ENCODE peak calls at places on chromosomes 3 and 15, in eight cellular contexts. One of them, this sample, is unnamed.

GRCh38 chr15:52193791-52194190 is 2.6 kb upstream of the GNB5 start:
- DNase-seq in effector CD8-positive, alpha-beta T cell: no peak
- DNase-seq in activated CD4-positive, alpha-beta T cell treated with anti-CD3 and anti-CD28 coated beads, Interleukin-2, amount 50 U/mL, for 1 hour: no peak
- DNase-seq in NCI-H2081 treated with DMSO at 0.1 percent for 48 hours: no peak
- DNase-seq in sciatic nerve: no peak
- DNase-seq in left ventricle myocardium inferior: no peak
- DNase-seq in hepatocyte: no peak
- DNase-seq in NCI-H1436 treated with DMSO at 0.1 percent for 48 hours: no peak
- DNase-seq in this sample: no peak

GRCh38 chr15:30943654-30944335 is 40.1 kb downstream of the FAN1 start:
- DNase-seq in effector CD8-positive, alpha-beta T cell: no peak
- DNase-seq in hepatocyte: no peak
- DNase-seq in NCI-H2081 treated with DMSO at 0.1 percent for 48 hours: no peak
- DNase-seq in sciatic nerve: no peak
- DNase-seq in left ventricle myocardium inferior: no peak
- DNase-seq in activated CD4-positive, alpha-beta T cell treated with anti-CD3 and anti-CD28 coated beads, Interleukin-2, amount 50 U/mL, for 1 hour: no peak
- DNase-seq in NCI-H1436 treated with DMSO at 0.1 percent for 48 hours: no peak
- DNase-seq in this sample: no peak

GRCh38 chr3:72739521-72740466 is 108.5 kb downstream of the SHQ1 start:
- DNase-seq in NCI-H2081 treated with DMSO at 0.1 percent for 48 hours: no peak
- DNase-seq in hepatocyte: no peak
- DNase-seq in NCI-H1436 treated with DMSO at 0.1 percent for 48 hours: no peak
- DNase-seq in activated CD4-positive, alpha-beta T cell treated with anti-CD3 and anti-CD28 coated beads, Interleukin-2, amount 50 U/mL, for 1 hour: no peak
- DNase-seq in effector CD8-positive, alpha-beta T cell: no peak
- DNase-seq in left ventricle myocardium inferior: no peak
- DNase-seq in sciatic nerve: no peak
- DNase-seq in this sample: no peak

GRCh38 chr3:107421170-107421792 is 44.0 kb downstream of the CCDC54 start:
- DNase-seq in left ventricle myocardium inferior: no peak
- DNase-seq in hepatocyte: peak; percentile 74
- DNase-seq in activated CD4-positive, alpha-beta T cell treated with anti-CD3 and anti-CD28 coated beads, Interleukin-2, amount 50 U/mL, for 1 hour: no peak
- DNase-seq in sciatic nerve: no peak
- DNase-seq in NCI-H1436 treated with DMSO at 0.1 percent for 48 hours: no peak
- DNase-seq in NCI-H2081 treated with DMSO at 0.1 percent for 48 hours: no peak
- DNase-seq in effector CD8-positive, alpha-beta T cell: no peak
- DNase-seq in this sample: peak; percentile 36

GRCh38 chr3:108662141-108662738 is 72.7 kb downstream of the DZIP3 start:
- DNase-seq in left ventricle myocardium inferior: no peak
- DNase-seq in NCI-H2081 treated with DMSO at 0.1 percent for 48 hours: peak; percentile 35
- DNase-seq in effector CD8-positive, alpha-beta T cell: peak; percentile 1
- DNase-seq in activated CD4-positive, alpha-beta T cell treated with anti-CD3 and anti-CD28 coated beads, Interleukin-2, amount 50 U/mL, for 1 hour: peak; percentile 32
- DNase-seq in hepatocyte: peak; percentile 85
- DNase-seq in NCI-H1436 treated with DMSO at 0.1 percent for 48 hours: peak; percentile 57
- DNase-seq in sciatic nerve: no peak
- DNase-seq in this sample: peak; percentile 67

GRCh38 chr3:13647314-13648059 is 98.6 kb downstream of the FBLN2 start:
- DNase-seq in NCI-H2081 treated with DMSO at 0.1 percent for 48 hours: no peak
- DNase-seq in left ventricle myocardium inferior: no peak
- DNase-seq in effector CD8-positive, alpha-beta T cell: no peak
- DNase-seq in hepatocyte: no peak
- DNase-seq in activated CD4-positive, alpha-beta T cell treated with anti-CD3 and anti-CD28 coated beads, Interleukin-2, amount 50 U/mL, for 1 hour: no peak
- DNase-seq in NCI-H1436 treated with DMSO at 0.1 percent for 48 hours: no peak
- DNase-seq in sciatic nerve: no peak
- DNase-seq in this sample: peak; percentile 55

GRCh38 chr15:39597336-39597735 is 16.5 kb downstream of the THBS1 start:
- DNase-seq in effector CD8-positive, alpha-beta T cell: no peak
- DNase-seq in sciatic nerve: no peak
- DNase-seq in NCI-H2081 treated with DMSO at 0.1 percent for 48 hours: no peak
- DNase-seq in NCI-H1436 treated with DMSO at 0.1 percent for 48 hours: no peak
- DNase-seq in activated CD4-positive, alpha-beta T cell treated with anti-CD3 and anti-CD28 coated beads, Interleukin-2, amount 50 U/mL, for 1 hour: no peak
- DNase-seq in hepatocyte: no peak
- DNase-seq in left ventricle myocardium inferior: no peak
- DNase-seq in this sample: no peak

GRCh38 chr3:134367869-134368750 is 6.1 kb downstream of the AMOTL2 start:
- DNase-seq in sciatic nerve: no peak
- DNase-seq in activated CD4-positive, alpha-beta T cell treated with anti-CD3 and anti-CD28 coated beads, Interleukin-2, amount 50 U/mL, for 1 hour: no peak
- DNase-seq in left ventricle myocardium inferior: no peak
- DNase-seq in NCI-H1436 treated with DMSO at 0.1 percent for 48 hours: no peak
- DNase-seq in NCI-H2081 treated with DMSO at 0.1 percent for 48 hours: no peak
- DNase-seq in effector CD8-positive, alpha-beta T cell: no peak
- DNase-seq in hepatocyte: no peak
- DNase-seq in this sample: no peak

GRCh38 chr3:66478923-66479322 is 21.9 kb downstream of the LRIG1 start:
- DNase-seq in sciatic nerve: no peak
- DNase-seq in NCI-H1436 treated with DMSO at 0.1 percent for 48 hours: no peak
- DNase-seq in effector CD8-positive, alpha-beta T cell: no peak
- DNase-seq in hepatocyte: no peak
- DNase-seq in NCI-H2081 treated with DMSO at 0.1 percent for 48 hours: no peak
- DNase-seq in activated CD4-positive, alpha-beta T cell treated with anti-CD3 and anti-CD28 coated beads, Interleukin-2, amount 50 U/mL, for 1 hour: no peak
- DNase-seq in left ventricle myocardium inferior: no peak
- DNase-seq in this sample: no peak

GRCh38 chr3:151733613-151734012 is at the start of gene AADACL2:
- DNase-seq in NCI-H2081 treated with DMSO at 0.1 percent for 48 hours: no peak
- DNase-seq in NCI-H1436 treated with DMSO at 0.1 percent for 48 hours: no peak
- DNase-seq in sciatic nerve: no peak
- DNase-seq in hepatocyte: no peak
- DNase-seq in left ventricle myocardium inferior: no peak
- DNase-seq in activated CD4-positive, alpha-beta T cell treated with anti-CD3 and anti-CD28 coated beads, Interleukin-2, amount 50 U/mL, for 1 hour: no peak
- DNase-seq in effector CD8-positive, alpha-beta T cell: no peak
- DNase-seq in this sample: no peak

GRCh38 chr15:71080705-71081104 is 34.6 kb upstream of the THSD4 start:
- DNase-seq in sciatic nerve: no peak
- DNase-seq in left ventricle myocardium inferior: no peak
- DNase-seq in NCI-H1436 treated with DMSO at 0.1 percent for 48 hours: no peak
- DNase-seq in hepatocyte: no peak
- DNase-seq in NCI-H2081 treated with DMSO at 0.1 percent for 48 hours: no peak
- DNase-seq in activated CD4-positive, alpha-beta T cell treated with anti-CD3 and anti-CD28 coated beads, Interleukin-2, amount 50 U/mL, for 1 hour: no peak
- DNase-seq in effector CD8-positive, alpha-beta T cell: no peak
- DNase-seq in this sample: no peak

GRCh38 chr3:58411036-58411435 is 22.6 kb downstream of the PDHB start:
- DNase-seq in sciatic nerve: no peak
- DNase-seq in hepatocyte: no peak
- DNase-seq in NCI-H1436 treated with DMSO at 0.1 percent for 48 hours: no peak
- DNase-seq in left ventricle myocardium inferior: no peak
- DNase-seq in effector CD8-positive, alpha-beta T cell: no peak
- DNase-seq in activated CD4-positive, alpha-beta T cell treated with anti-CD3 and anti-CD28 coated beads, Interleukin-2, amount 50 U/mL, for 1 hour: no peak
- DNase-seq in NCI-H2081 treated with DMSO at 0.1 percent for 48 hours: no peak
- DNase-seq in this sample: no peak